ENCODE peak calls at places on chromosomes 3 and 15, in five cellular contexts. S, T, U, M and G are unnamed samples.

GRCh38 chr3:119322523-119323400 is 28.6 kb downstream of the ARHGAP31 start:
- DNase-seq in T (peak; percentile 76), M (peak; percentile 40), U (peak; percentile 95), S (peak; percentile 90), G (peak; percentile 97)

GRCh38 chr15:60932051-60932915 is 296.8 kb downstream of the RORA start:
- DNase-seq in S (no peak), T (no peak), U (peak; percentile 70), M (no peak), G (no peak)

GRCh38 chr15:48993411-48993810 is 29.7 kb upstream of the SHC4 start:
- DNase-seq in S (no peak), M (no peak), T (no peak), U (no peak), G (no peak)

GRCh38 chr3:124797426-124797945 is 67.2 kb downstream of the UMPS start:
- DNase-seq in M (no peak), S (no peak), T (no peak), U (no peak), G (no peak)

GRCh38 chr3:141294848-141295247 is 63.2 kb downstream of the PXYLP1 start:
- DNase-seq in M (no peak), T (no peak), U (no peak), S (no peak), G (no peak)

GRCh38 chr3:188455748-188456147 is 301.8 kb downstream of the LPP start:
- DNase-seq in T (no peak), S (no peak), U (no peak), M (no peak), G (no peak)

GRCh38 chr3:133933097-133934024 is 37.7 kb upstream of the RAB6B start:
- DNase-seq in U (no peak), T (peak; percentile 39), M (no peak), S (no peak), G (no peak)

GRCh38 chr3:61861410-61861809 is 300.0 kb downstream of the PTPRG start:
- DNase-seq in U (no peak), S (no peak), M (no peak), T (no peak), G (no peak)

GRCh38 chr15:63860161-63860954 is 26.6 kb upstream of the HERC1 start:
- DNase-seq in T (no peak), S (no peak), M (no peak), U (peak; percentile 40), G (peak; percentile 55)

GRCh38 chr15:88177451-88177850 is 79.1 kb downstream of the NTRK3 start:
- DNase-seq in U (no peak), S (no peak), T (no peak), M (no peak), G (no peak)

GRCh38 chr3:42572278-42572677 is 9.5 kb downstream of the SEC22C start:
- DNase-seq in T (no peak), U (peak; percentile 32), S (no peak), M (peak; percentile 37), G (no peak)

GRCh38 chr15:32688151-32688639 is 29.6 kb upstream of the GREM1 start:
- DNase-seq in M (no peak), T (peak; percentile 67), U (no peak), S (no peak), G (no peak)

GRCh38 chr3:16460886-16461285 is 52.6 kb downstream of the RFTN1 start:
- DNase-seq in S (no peak), U (no peak), M (no peak), T (no peak), G (no peak)

GRCh38 chr3:27905625-27906024 is 183.5 kb upstream of the EOMES start:
- DNase-seq in U (no peak), S (no peak), T (no peak), M (no peak), G (no peak)

GRCh38 chr15:65233651-65234050 is 22.4 kb upstream of the CILP start:
- DNase-seq in S (no peak), T (no peak), U (no peak), M (no peak), G (no peak)

GRCh38 chr3:190053919-190054672 is 66.6 kb downstream of the P3H2 start:
- DNase-seq in S (no peak), U (no peak), T (no peak), M (peak; percentile 66), G (no peak)

GRCh38 chr3:44066806-44067205 is 174.9 kb upstream of the TOPAZ1 start:
- DNase-seq in M (no peak), U (no peak), S (no peak), T (no peak), G (no peak)

GRCh38 chr15:78453447-78453846 is 15.4 kb downstream of the IREB2 start:
- DNase-seq in T (no peak), M (no peak), U (no peak), S (no peak), G (no peak)

GRCh38 chr3:159239054-159239453 is 437.2 kb downstream of the MFSD1 start:
- DNase-seq in T (no peak), U (no peak), S (no peak), M (no peak), G (no peak)

GRCh38 chr3:106719583-106719982 is 657.7 kb upstream of the CCDC54 start:
- DNase-seq in M (no peak), T (no peak), U (no peak), S (no peak), G (no peak)

GRCh38 chr15:70339551-70340517 is 242.1 kb upstream of the TLE3 start:
- DNase-seq in S (peak; percentile 4), U (no peak), M (no peak), T (peak; percentile 37), G (no peak)

GRCh38 chr15:75666823-75667501 is 19.2 kb downstream of the SNX33 start:
- DNase-seq in M (peak; percentile 93), U (no peak), S (peak; percentile 81), T (no peak), G (no peak)

GRCh38 chr3:18424213-18424861 is 802 bp downstream of the SATB1 start:
- DNase-seq in S (peak; percentile 29), M (no peak), U (peak; percentile 38), T (peak; percentile 46), G (no peak)

GRCh38 chr15:66503780-66504562 is 684 bp downstream of the RPL4 start:
- DNase-seq in T (no peak), S (no peak), M (no peak), U (no peak), G (no peak)